ENCODE peak calls at places on chromosome 11, in ten cellular contexts. V, Q, H, F, I, Z, X, A, L and S are unnamed samples.

GRCh38 chr11:36073411-36074203 is 129.7 kb downstream of the LDLRAD3 start:
- DNase-seq in H (no peak), X (peak; percentile 74), F (peak; percentile 82), Z (peak; percentile 95), L (peak; percentile 45), V (no peak), I (peak; percentile 55), A (peak; percentile 72), Q (no peak), S (peak; percentile 12)

GRCh38 chr11:118229274-118229847 is 4.5 kb upstream of the JAML start:
- DNase-seq in L (no peak), Q (no peak), V (no peak), F (peak; percentile 11), H (no peak), Z (no peak), A (no peak), X (no peak), I (no peak), S (no peak)

GRCh38 chr11:74196781-74197486 is 25.8 kb downstream of the PPME1 start:
- DNase-seq in X (no peak), L (no peak), V (no peak), F (no peak), A (no peak), Z (no peak), I (no peak), Q (no peak), H (no peak), S (no peak)

GRCh38 chr11:16776716-16777115 is 38.3 kb downstream of the C11orf58 start:
- DNase-seq in X (peak; percentile 88), Z (no peak), F (peak; percentile 76), L (no peak), I (no peak), V (no peak), H (no peak), A (no peak), Q (no peak), S (no peak)

GRCh38 chr11:74384641-74385040 is 13.6 kb downstream of the PGM2L1 start:
- DNase-seq in V (no peak), X (no peak), Q (no peak), L (no peak), A (no peak), H (no peak), Z (no peak), I (no peak), F (no peak), S (no peak)

GRCh38 chr11:12235549-12235944 is 125.2 kb downstream of the MICAL2 start:
- DNase-seq in V (no peak), Z (no peak), Q (no peak), H (no peak), A (no peak), I (no peak), L (no peak), F (no peak), X (peak; percentile 44), S (no peak)

GRCh38 chr11:127018683-127019279 is 18.2 kb upstream of the KIRREL3 start:
- DNase-seq in A (no peak), I (no peak), X (no peak), F (no peak), H (no peak), Z (no peak), L (no peak), V (no peak), Q (no peak), S (peak; percentile 31)

GRCh38 chr11:13868710-13869403 is 93.7 kb upstream of the SPON1 start:
- DNase-seq in I (no peak), F (no peak), Z (no peak), X (no peak), H (no peak), L (no peak), Q (no peak), V (no peak), A (no peak), S (no peak)

GRCh38 chr11:125170406-125171031 is 6.0 kb downstream of the PKNOX2 start:
- DNase-seq in X (peak; percentile 96), V (peak; percentile 79), L (peak; percentile 65), A (peak; percentile 84), Z (peak; percentile 67), H (no peak), I (no peak), F (no peak), Q (no peak), S (no peak)

GRCh38 chr11:12182650-12183511 is 72.5 kb downstream of the MICAL2 start:
- DNase-seq in F (peak; percentile 99), Q (peak; percentile 61), Z (peak; percentile 93), V (no peak), X (peak; percentile 98), A (peak; percentile 94), H (no peak), L (no peak), I (peak; percentile 75), S (peak; percentile 31)

GRCh38 chr11:75262961-75263852 is 22.6 kb downstream of the TPBGL start:
- DNase-seq in A (no peak), Z (no peak), F (no peak), H (no peak), L (peak; percentile 1), I (peak; percentile 30), Q (no peak), V (no peak), X (no peak), S (no peak)

GRCh38 chr11:77814848-77815247 is 5.7 kb downstream of the RSF1 start:
- DNase-seq in X (no peak), H (no peak), I (no peak), V (no peak), F (no peak), Q (no peak), A (no peak), L (no peak), Z (no peak), S (no peak)

GRCh38 chr11:26420331-26420730 is 88.4 kb downstream of the ANO3 start:
- DNase-seq in I (no peak), F (no peak), Z (no peak), A (no peak), X (no peak), Q (no peak), V (no peak), L (peak; percentile 37), H (no peak), S (no peak)

GRCh38 chr11:1864831-1865665 is 12.2 kb downstream of the LSP1 start:
- DNase-seq in L (peak; percentile 36), Z (no peak), H (no peak), Q (no peak), X (no peak), F (no peak), A (no peak), I (no peak), V (no peak), S (no peak)
- H3K4me3 ChIP-seq in L (no peak overlapping the region), Z (no peak overlapping the region), H (peak overlapping the region; percentile 52), Q (no peak overlapping the region), X (no peak overlapping the region), F (no peak overlapping the region), A (no peak overlapping the region), I (no peak overlapping the region), V (peak overlapping the region; percentile 35), S (no peak overlapping the region)

GRCh38 chr11:20159680-20160381 is 444 bp downstream of the DBX1 start:
- DNase-seq in L (peak; percentile 36), F (no peak), I (no peak), H (no peak), X (no peak), Z (no peak), V (no peak), Q (no peak), A (no peak), S (peak; percentile 60)

GRCh38 chr11:20161923-20162322 is 1.6 kb upstream of the DBX1 start:
- DNase-seq in Q (no peak), L (peak; percentile 29), V (no peak), H (no peak), I (no peak), X (no peak), Z (no peak), F (no peak), A (no peak), S (no peak)

GRCh38 chr11:20161230-20161918 is 1.1 kb upstream of the DBX1 start:
- DNase-seq in Q (no peak), L (peak; percentile 68), X (no peak), I (no peak), H (no peak), F (no peak), A (no peak), Z (peak; percentile 24), V (no peak), S (no peak)

GRCh38 chr11:20162340-20162739 is 2.1 kb upstream of the DBX1 start:
- DNase-seq in F (no peak), X (no peak), H (no peak), A (no peak), L (peak; percentile 54), Q (no peak), Z (no peak), I (no peak), V (no peak), S (no peak)

GRCh38 chr11:20160425-20161229 is at the start of gene DBX1:
- DNase-seq in V (no peak), F (no peak), Q (no peak), I (no peak), X (no peak), H (no peak), A (no peak), L (peak; percentile 30), Z (no peak), S (no peak)
- H3K4me3 ChIP-seq in V (no peak within 1 kb of the TSS), F (no peak within 1 kb of the TSS), Q (no peak within 1 kb of the TSS), I (no peak within 1 kb of the TSS), X (no peak within 1 kb of the TSS), H (no peak within 1 kb of the TSS), A (no peak within 1 kb of the TSS), L (peak within 1 kb of the TSS; percentile 65), Z (no peak within 1 kb of the TSS), S (no peak within 1 kb of the TSS)

DNA sequence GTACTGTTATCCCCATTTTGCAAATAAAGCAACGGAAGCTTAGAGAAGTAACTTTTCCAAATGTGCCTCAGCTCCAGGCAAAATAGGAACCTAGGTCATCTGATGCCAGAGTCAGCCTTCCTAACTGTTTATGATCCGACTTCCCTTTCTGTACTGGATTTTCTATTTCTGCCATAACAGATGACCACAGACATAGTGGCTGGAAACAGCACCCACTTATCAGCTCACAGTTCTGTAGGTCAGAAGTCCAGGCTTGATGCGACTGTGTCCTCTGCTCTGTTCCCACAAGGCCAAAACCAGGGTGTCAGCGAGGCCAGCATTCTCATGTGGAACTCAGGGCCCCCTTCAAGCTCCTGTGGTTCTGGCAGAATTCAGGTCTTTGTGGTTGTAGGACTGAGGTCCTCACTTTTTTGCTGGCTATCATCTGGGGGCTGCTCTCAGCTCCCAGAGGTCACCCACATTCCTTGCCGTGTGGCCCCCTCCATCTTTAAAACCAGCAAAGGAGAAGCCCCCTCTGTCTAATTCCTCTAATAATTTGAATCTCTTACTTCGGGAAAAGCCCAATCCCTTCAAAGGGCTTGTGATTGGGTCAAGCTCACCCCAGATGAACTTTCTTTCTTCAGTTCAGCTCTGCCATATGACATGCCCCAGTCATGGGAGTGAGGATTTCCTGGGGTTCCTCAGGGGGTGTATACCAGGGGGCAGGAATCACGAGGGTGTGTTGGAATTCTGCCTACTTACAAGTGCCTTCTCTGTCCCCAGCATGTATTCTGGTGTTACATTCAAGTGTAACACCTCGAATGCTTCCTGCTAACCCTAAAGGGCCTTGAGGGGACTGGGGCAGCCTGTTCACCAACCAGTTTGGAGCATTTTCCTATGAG is 15.3 kb downstream of the KCNJ5 start:
- DNase-seq in I (no peak), Z (no peak), A (no peak), V (no peak), H (no peak), L (no peak), X (no peak), Q (no peak), F (no peak), S (no peak)
- H3K4me3 ChIP-seq in I (peak overlapping the region; percentile 47), Z (no peak overlapping the region), A (no peak overlapping the region), V (peak overlapping the region; percentile 70), H (peak overlapping the region; percentile 90), L (peak overlapping the region; percentile 60), X (no peak overlapping the region), Q (no peak overlapping the region), F (no peak overlapping the region), S (no peak overlapping the region)

GRCh38 chr11:18366286-18366685 is 28.1 kb upstream of the LDHA start:
- DNase-seq in X (no peak), F (no peak), I (no peak), Z (no peak), A (no peak), L (no peak), H (no peak), Q (no peak), V (no peak), S (no peak)
- H3K4me3 ChIP-seq in X (no peak overlapping the region), F (no peak overlapping the region), I (no peak overlapping the region), Z (no peak overlapping the region), A (no peak overlapping the region), L (no peak overlapping the region), H (no peak overlapping the region), Q (no peak overlapping the region), V (no peak overlapping the region), S (no peak overlapping the region)